ENCODE peak calls at places on chromosome X, in nine cellular contexts. L is hepatocyte, Q is endothelial cell, X is cardiac fibroblast, R is brain microvascular endothelial cell, Z is right lobe of liver, V is lower leg skin, P is BE2C, B is astrocyte. H is an unnamed sample.

GRCh38 chrX:43693602-43694406 is 37.7 kb downstream of the MAOA start:
- DNase-seq in L (peak; percentile 27), Q (no peak), X (peak; percentile 13), R (no peak), Z (peak; percentile 61), V (no peak), P (no peak), B (no peak), H (no peak)

GRCh38 chrX:104288961-104289360 is 34.2 kb upstream of the ESX1 start:
- DNase-seq in L (no peak), Q (no peak), X (no peak), R (no peak), Z (no peak), V (no peak), P (no peak), B (peak; percentile 16), H (no peak)

GRCh38 chrX:43836435-43837184 is 45.6 kb downstream of the MAOB start:
- DNase-seq in L (peak; percentile 26), Q (peak; percentile 3), X (peak; percentile 42), R (no peak), Z (no peak), V (no peak), P (no peak), B (peak; percentile 7), H (no peak)

GRCh38 chrX:115174548-115174947 is 14.7 kb upstream of the RBMXL3 start:
- DNase-seq in L (no peak), Q (no peak), X (peak; percentile 3), R (no peak), Z (no peak), V (no peak), P (no peak), B (peak; percentile 6), H (no peak)

GRCh38 chrX:43953218-43953617 is 20.0 kb downstream of the NDP start:
- DNase-seq in L (no peak), Q (no peak), X (no peak), R (no peak), Z (no peak), V (no peak), P (no peak), B (peak; percentile 84), H (no peak)

GRCh38 chrX:18894156-18894555 is 89.8 kb downstream of the PHKA2 start:
- DNase-seq in L (no peak), Q (no peak), X (no peak), R (no peak), Z (no peak), V (no peak), P (no peak), B (no peak), H (no peak)

GRCh38 chrX:3066555-3066954 is 25.3 kb downstream of the ARSF start:
- DNase-seq in L (peak; percentile 25), Q (no peak), X (peak; percentile 0), R (no peak), Z (peak; percentile 60), V (no peak), P (peak; percentile 8), B (peak; percentile 12), H (peak; percentile 11)

GRCh38 chrX:11666180-11666579 is 460 bp upstream of the ARHGAP6 start:
- DNase-seq in L (peak; percentile 44), Q (peak; percentile 2), X (no peak), R (no peak), Z (peak; percentile 37), V (no peak), P (no peak), B (no peak), H (no peak)

GRCh38 chrX:134898450-134898849 is 92.3 kb upstream of the SMIM10 start:
- DNase-seq in L (no peak), Q (no peak), X (peak; percentile 34), R (no peak), Z (no peak), V (no peak), P (no peak), B (no peak), H (no peak)

GRCh38 chrX:11059923-11060322 is 51.2 kb upstream of the HCCS start:
- DNase-seq in L (no peak), Q (no peak), X (no peak), R (peak; percentile 10), Z (no peak), V (no peak), P (no peak), B (peak; percentile 42), H (no peak)

GRCh38 chrX:36961590-36961989 is 46.6 kb upstream of the FAM47C start:
- DNase-seq in L (no peak), Q (no peak), X (no peak), R (no peak), Z (peak; percentile 56), V (no peak), P (no peak), B (no peak), H (peak; percentile 42)

GRCh38 chrX:139932901-139933796 is at the start of gene ATP11C:
- DNase-seq in L (peak; percentile 87), Q (peak; percentile 74), X (peak; percentile 84), R (peak; percentile 69), Z (peak; percentile 90), V (peak; percentile 96), P (peak; percentile 87), B (peak; percentile 67), H (peak; percentile 84)

GRCh38 chrX:108224727-108225455 is 133.3 kb downstream of the ATG4A start:
- DNase-seq in L (peak; percentile 59), Q (peak; percentile 10), X (peak; percentile 40), R (peak; percentile 8), Z (no peak), V (no peak), P (no peak), B (peak; percentile 47), H (peak; percentile 9)
- TF ChIP-seq CTCF in L (peak; percentile 66), Q (peak; percentile 59), X (peak; percentile 51), R (peak; percentile 59), Z (peak; percentile 57), V (no peak), P (peak; percentile 61), B (peak; percentile 43), H (peak; percentile 43)

DNA sequence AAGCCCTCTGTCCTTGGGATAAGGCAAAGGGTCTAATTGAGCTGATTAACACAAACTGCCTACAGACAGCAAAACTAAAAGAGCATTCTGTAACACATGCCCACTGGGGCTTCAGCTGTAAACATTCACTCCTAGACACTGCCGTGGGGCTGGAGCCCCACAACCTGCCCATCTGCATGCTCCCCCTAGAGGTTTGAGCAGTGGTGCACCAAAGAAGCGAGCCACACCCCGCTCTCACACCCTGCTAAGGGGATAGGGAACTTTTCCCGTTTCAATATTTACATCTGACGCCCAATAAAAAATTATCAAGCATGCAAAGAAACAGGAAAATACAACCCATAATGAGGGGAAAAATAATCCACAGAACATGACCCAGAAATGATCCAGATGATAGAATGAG is 46.9 kb upstream of the HSD17B10 start:
- DNase-seq in L (no peak), Q (peak; percentile 12), X (no peak), R (no peak), Z (no peak), V (no peak), P (peak; percentile 31), B (no peak), H (peak; percentile 31)
- TF ChIP-seq CTCF in L (no peak), Q (no peak), X (peak; percentile 54), R (peak; percentile 60), Z (no peak), V (no peak), P (peak; percentile 49), B (peak; percentile 24), H (no peak)

GRCh38 chrX:40423299-40423698 is 157.5 kb upstream of the ATP6AP2 start:
- DNase-seq in L (no peak), Q (no peak), X (peak; percentile 3), R (no peak), Z (no peak), V (no peak), P (no peak), B (peak; percentile 34), H (no peak)

GRCh38 chrX:40418413-40419195 is 162.2 kb upstream of the ATP6AP2 start:
- DNase-seq in L (no peak), Q (no peak), X (no peak), R (no peak), Z (no peak), V (peak; percentile 70), P (no peak), B (peak; percentile 19), H (peak; percentile 5)

GRCh38 chrX:40424259-40424658 is 156.5 kb upstream of the ATP6AP2 start:
- DNase-seq in L (no peak), Q (no peak), X (no peak), R (no peak), Z (no peak), V (no peak), P (no peak), B (no peak), H (no peak)

GRCh38 chrX:40420899-40421729 is 159.7 kb upstream of the ATP6AP2 start:
- DNase-seq in L (no peak), Q (no peak), X (peak; percentile 3), R (no peak), Z (no peak), V (peak; percentile 45), P (peak; percentile 45), B (peak; percentile 71), H (peak; percentile 13)

DNA sequence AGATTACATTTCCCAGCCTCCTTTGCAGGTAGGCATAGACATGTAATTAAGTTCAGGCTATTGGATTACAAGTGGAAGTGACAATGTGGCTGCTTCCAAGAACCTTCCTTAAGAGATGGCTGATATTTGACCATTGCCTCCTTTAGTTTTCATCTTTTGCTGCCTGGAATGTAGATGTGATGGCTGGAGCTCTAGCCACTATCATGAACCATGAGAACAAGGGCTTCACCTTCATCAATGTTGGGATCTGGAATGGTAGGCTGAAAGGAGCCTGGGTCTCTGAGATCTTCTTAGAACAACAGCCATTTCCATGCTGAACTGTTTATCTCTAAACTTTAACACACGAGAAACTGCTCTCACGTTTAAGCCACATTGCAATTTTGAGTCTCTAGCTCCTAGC is 158.7 kb upstream of the ATP6AP2 start:
- DNase-seq in L (no peak), Q (no peak), X (no peak), R (no peak), Z (no peak), V (no peak), P (no peak), B (no peak), H (no peak)
- TF ChIP-seq CTCF in L (no peak), Q (no peak), X (no peak), R (no peak), Z (no peak), V (no peak), P (no peak), B (no peak), H (no peak)

GRCh38 chrX:71625471-71625870 is 7.2 kb upstream of the CXCR3 start:
- DNase-seq in L (no peak), Q (no peak), X (no peak), R (no peak), Z (no peak), V (no peak), P (no peak), B (no peak), H (no peak)

GRCh38 chrX:71623714-71624113 is 5.4 kb upstream of the CXCR3 start:
- DNase-seq in L (no peak), Q (no peak), X (no peak), R (no peak), Z (no peak), V (no peak), P (no peak), B (no peak), H (no peak)

GRCh38 chrX:71621644-71622346 is 3.5 kb upstream of the CXCR3 start:
- DNase-seq in L (no peak), Q (no peak), X (peak; percentile 16), R (no peak), Z (no peak), V (no peak), P (no peak), B (no peak), H (no peak)

GRCh38 chrX:71623105-71623450 is 4.8 kb upstream of the CXCR3 start:
- DNase-seq in L (no peak), Q (no peak), X (no peak), R (no peak), Z (no peak), V (no peak), P (no peak), B (no peak), H (no peak)

GRCh38 chrX:71622347-71623104 is 4.2 kb upstream of the CXCR3 start:
- DNase-seq in L (peak; percentile 77), Q (peak; percentile 42), X (peak; percentile 70), R (peak; percentile 35), Z (peak; percentile 66), V (peak; percentile 90), P (peak; percentile 40), B (peak; percentile 58), H (peak; percentile 45)
- TF ChIP-seq CTCF in L (no peak), Q (no peak), X (peak; percentile 39), R (peak; percentile 39), Z (no peak), V (no peak), P (peak; percentile 5), B (no peak), H (no peak)

H was measured in Calu3.